ENCODE peak calls at places on chromosomes 3 and 15, in four cellular contexts. One of them, this sample, is unnamed.

GRCh38 chr3:54541369-54541768 is 386.5 kb downstream of the LRTM1 start:
- DNase-seq in fibroblast of lung: no peak
- DNase-seq in heart left ventricle: no peak
- DNase-seq in astrocyte of the spinal cord: no peak
- DNase-seq in this sample: no peak

GRCh38 chr15:41779662-41780157 is 5.4 kb downstream of the MAPKBP1 start:
- DNase-seq in heart left ventricle: no peak
- DNase-seq in fibroblast of lung: no peak
- DNase-seq in astrocyte of the spinal cord: no peak
- DNase-seq in this sample: no peak

GRCh38 chr15:92316586-92317295 is 76.9 kb upstream of the ST8SIA2 start:
- DNase-seq in fibroblast of lung: no peak
- DNase-seq in heart left ventricle: no peak
- DNase-seq in astrocyte of the spinal cord: no peak
- DNase-seq in this sample: no peak

GRCh38 chr15:60798821-60799220 is 319.9 kb upstream of the ICE2 start:
- DNase-seq in fibroblast of lung: peak; percentile 59
- DNase-seq in astrocyte of the spinal cord: peak; percentile 55
- DNase-seq in heart left ventricle: no peak
- DNase-seq in this sample: peak; percentile 80

GRCh38 chr3:72411102-72411501 is 437.1 kb downstream of the SHQ1 start:
- DNase-seq in astrocyte of the spinal cord: no peak
- DNase-seq in fibroblast of lung: peak; percentile 39
- DNase-seq in heart left ventricle: no peak
- DNase-seq in this sample: no peak

GRCh38 chr15:79030470-79030869 is 60.1 kb downstream of the RASGRF1 start:
- DNase-seq in fibroblast of lung: no peak
- DNase-seq in heart left ventricle: no peak
- DNase-seq in astrocyte of the spinal cord: no peak
- DNase-seq in this sample: no peak

GRCh38 chr3:113531826-113532697 is at the start of gene SIDT1:
- DNase-seq in fibroblast of lung: no peak
- DNase-seq in heart left ventricle: no peak
- DNase-seq in astrocyte of the spinal cord: peak; percentile 13
- DNase-seq in this sample: peak; percentile 35

GRCh38 chr15:58931985-58932384 is 1.5 kb downstream of the SLTM start:
- DNase-seq in astrocyte of the spinal cord: peak; percentile 50
- DNase-seq in heart left ventricle: no peak
- DNase-seq in fibroblast of lung: peak; percentile 81
- DNase-seq in this sample: peak; percentile 54

GRCh38 chr3:194773216-194773615 is 87.5 kb downstream of the FAM43A start:
- DNase-seq in heart left ventricle: no peak
- DNase-seq in astrocyte of the spinal cord: no peak
- DNase-seq in fibroblast of lung: peak; percentile 33
- DNase-seq in this sample: peak; percentile 54

GRCh38 chr15:66080791-66081475 is 172.6 kb downstream of the MEGF11 start:
- DNase-seq in fibroblast of lung: peak; percentile 47
- DNase-seq in astrocyte of the spinal cord: peak; percentile 50
- DNase-seq in heart left ventricle: no peak
- DNase-seq in this sample: peak; percentile 49

GRCh38 chr15:66089049-66089448 is 164.5 kb downstream of the MEGF11 start:
- DNase-seq in astrocyte of the spinal cord: no peak
- DNase-seq in heart left ventricle: peak; percentile 70
- DNase-seq in fibroblast of lung: no peak
- DNase-seq in this sample: no peak

GRCh38 chr15:66084704-66085103 is 168.8 kb downstream of the MEGF11 start:
- DNase-seq in astrocyte of the spinal cord: no peak
- DNase-seq in fibroblast of lung: no peak
- DNase-seq in heart left ventricle: no peak
- DNase-seq in this sample: no peak

GRCh38 chr15:66085128-66085527 is 168.4 kb downstream of the MEGF11 start:
- DNase-seq in astrocyte of the spinal cord: no peak
- DNase-seq in fibroblast of lung: no peak
- DNase-seq in heart left ventricle: no peak
- DNase-seq in this sample: peak; percentile 18
- TF ChIP-seq CTCF in astrocyte of the spinal cord: no peak
- TF ChIP-seq CTCF in fibroblast of lung: no peak
- TF ChIP-seq CTCF in heart left ventricle: no peak
- TF ChIP-seq CTCF in this sample: no peak

GRCh38 chr3:26750263-26750662 is 127.7 kb downstream of the LRRC3B start:
- DNase-seq in astrocyte of the spinal cord: no peak
- DNase-seq in fibroblast of lung: no peak
- DNase-seq in heart left ventricle: no peak
- DNase-seq in this sample: no peak
- TF ChIP-seq CTCF in astrocyte of the spinal cord: no peak
- TF ChIP-seq CTCF in fibroblast of lung: no peak
- TF ChIP-seq CTCF in heart left ventricle: no peak
- TF ChIP-seq CTCF in this sample: no peak

DNA sequence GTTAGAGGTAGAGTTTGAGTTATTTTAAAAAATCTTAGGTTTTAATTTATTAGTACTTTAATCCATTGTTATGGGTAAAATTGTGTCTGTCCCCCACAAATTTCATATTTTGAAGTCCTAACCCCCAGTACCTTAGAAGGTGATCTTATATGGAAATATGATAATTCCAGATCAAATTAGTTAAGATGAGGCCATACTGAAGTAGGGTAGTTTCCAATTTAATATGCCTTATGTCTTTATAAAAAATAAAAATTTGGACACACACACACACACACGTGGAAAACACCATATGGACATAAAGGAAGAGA is 18.6 kb upstream of the ADGRG7 start:
- DNase-seq in heart left ventricle: no peak
- DNase-seq in fibroblast of lung: no peak
- DNase-seq in astrocyte of the spinal cord: no peak
- DNase-seq in this sample: no peak
- TF ChIP-seq CTCF in heart left ventricle: no peak
- TF ChIP-seq CTCF in fibroblast of lung: no peak
- TF ChIP-seq CTCF in astrocyte of the spinal cord: no peak
- TF ChIP-seq CTCF in this sample: no peak

GRCh38 chr3:171160326-171160725 is 133.8 kb upstream of the SLC2A2 start:
- DNase-seq in astrocyte of the spinal cord: no peak
- DNase-seq in heart left ventricle: no peak
- DNase-seq in fibroblast of lung: no peak
- DNase-seq in this sample: peak; percentile 57

GRCh38 chr3:171165499-171165921 is 139.0 kb upstream of the SLC2A2 start:
- DNase-seq in heart left ventricle: no peak
- DNase-seq in fibroblast of lung: no peak
- DNase-seq in astrocyte of the spinal cord: no peak
- DNase-seq in this sample: no peak

GRCh38 chr3:171165986-171166385 is 139.5 kb upstream of the SLC2A2 start:
- DNase-seq in astrocyte of the spinal cord: no peak
- DNase-seq in fibroblast of lung: no peak
- DNase-seq in heart left ventricle: no peak
- DNase-seq in this sample: no peak

GRCh38 chr3:171163724-171164465 is 137.4 kb upstream of the SLC2A2 start:
- DNase-seq in astrocyte of the spinal cord: no peak
- DNase-seq in heart left ventricle: no peak
- DNase-seq in fibroblast of lung: no peak
- DNase-seq in this sample: no peak

GRCh38 chr3:171162986-171163723 is 136.6 kb upstream of the SLC2A2 start:
- DNase-seq in heart left ventricle: no peak
- DNase-seq in fibroblast of lung: no peak
- DNase-seq in astrocyte of the spinal cord: no peak
- DNase-seq in this sample: peak; percentile 46
- TF ChIP-seq CTCF in heart left ventricle: peak; percentile 42
- TF ChIP-seq CTCF in fibroblast of lung: peak; percentile 43
- TF ChIP-seq CTCF in astrocyte of the spinal cord: peak; percentile 53
- TF ChIP-seq CTCF in this sample: peak; percentile 51

DNA sequence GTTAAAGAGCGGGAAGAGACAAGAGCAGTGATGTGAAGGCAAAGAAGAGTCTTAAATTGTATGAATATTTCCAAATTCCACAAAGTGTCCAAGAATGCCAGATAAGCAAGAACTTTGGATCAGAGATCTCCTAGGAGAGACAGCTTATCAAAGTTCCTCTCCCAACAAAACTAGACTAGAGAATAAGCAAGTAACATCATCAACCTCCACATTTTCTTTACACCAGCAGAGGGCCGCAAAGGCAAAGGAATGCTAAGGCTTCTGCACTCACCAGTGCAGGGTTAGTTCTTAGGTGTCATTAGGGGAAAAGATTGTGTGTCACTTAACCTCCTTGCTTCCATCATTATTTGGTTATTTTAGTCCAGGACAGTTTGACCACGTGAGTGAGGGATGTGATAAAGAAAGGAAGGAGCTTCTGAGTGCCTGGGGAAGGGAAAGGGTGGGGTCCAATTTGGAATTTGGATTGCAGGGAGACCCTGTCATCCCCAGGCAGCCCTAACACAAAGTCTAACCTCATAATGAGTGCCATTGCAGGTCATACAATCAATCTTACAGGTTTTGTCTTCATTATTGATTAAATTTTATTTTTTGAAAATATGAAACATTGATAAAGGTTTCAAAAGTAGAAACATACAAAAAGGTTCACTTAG is 7.5 kb upstream of the CMTM6 start:
- DNase-seq in heart left ventricle: no peak
- DNase-seq in fibroblast of lung: peak; percentile 78
- DNase-seq in astrocyte of the spinal cord: peak; percentile 68
- DNase-seq in this sample: peak; percentile 80
- TF ChIP-seq CTCF in heart left ventricle: peak; percentile 78
- TF ChIP-seq CTCF in fibroblast of lung: peak; percentile 87
- TF ChIP-seq CTCF in astrocyte of the spinal cord: peak; percentile 65
- TF ChIP-seq CTCF in this sample: peak; percentile 78

GRCh38 chr15:88700716-88701115 is 61.9 kb downstream of the ISG20 start:
- DNase-seq in fibroblast of lung: no peak
- DNase-seq in heart left ventricle: no peak
- DNase-seq in astrocyte of the spinal cord: no peak
- DNase-seq in this sample: no peak

GRCh38 chr15:88699861-88700260 is 61.0 kb downstream of the ISG20 start:
- DNase-seq in heart left ventricle: no peak
- DNase-seq in fibroblast of lung: no peak
- DNase-seq in astrocyte of the spinal cord: no peak
- DNase-seq in this sample: no peak

GRCh38 chr15:88695595-88696186 is 56.9 kb downstream of the ISG20 start:
- DNase-seq in astrocyte of the spinal cord: no peak
- DNase-seq in heart left ventricle: no peak
- DNase-seq in fibroblast of lung: no peak
- DNase-seq in this sample: no peak

GRCh38 chr15:88695046-88695445 is 56.2 kb downstream of the ISG20 start:
- DNase-seq in astrocyte of the spinal cord: no peak
- DNase-seq in heart left ventricle: no peak
- DNase-seq in fibroblast of lung: no peak
- DNase-seq in this sample: no peak

GRCh38 chr15:88697276-88697675 is 58.5 kb downstream of the ISG20 start:
- DNase-seq in fibroblast of lung: no peak
- DNase-seq in heart left ventricle: no peak
- DNase-seq in astrocyte of the spinal cord: no peak
- DNase-seq in this sample: no peak
- TF ChIP-seq CTCF in fibroblast of lung: no peak
- TF ChIP-seq CTCF in heart left ventricle: no peak
- TF ChIP-seq CTCF in astrocyte of the spinal cord: no peak
- TF ChIP-seq CTCF in this sample: no peak

DNA sequence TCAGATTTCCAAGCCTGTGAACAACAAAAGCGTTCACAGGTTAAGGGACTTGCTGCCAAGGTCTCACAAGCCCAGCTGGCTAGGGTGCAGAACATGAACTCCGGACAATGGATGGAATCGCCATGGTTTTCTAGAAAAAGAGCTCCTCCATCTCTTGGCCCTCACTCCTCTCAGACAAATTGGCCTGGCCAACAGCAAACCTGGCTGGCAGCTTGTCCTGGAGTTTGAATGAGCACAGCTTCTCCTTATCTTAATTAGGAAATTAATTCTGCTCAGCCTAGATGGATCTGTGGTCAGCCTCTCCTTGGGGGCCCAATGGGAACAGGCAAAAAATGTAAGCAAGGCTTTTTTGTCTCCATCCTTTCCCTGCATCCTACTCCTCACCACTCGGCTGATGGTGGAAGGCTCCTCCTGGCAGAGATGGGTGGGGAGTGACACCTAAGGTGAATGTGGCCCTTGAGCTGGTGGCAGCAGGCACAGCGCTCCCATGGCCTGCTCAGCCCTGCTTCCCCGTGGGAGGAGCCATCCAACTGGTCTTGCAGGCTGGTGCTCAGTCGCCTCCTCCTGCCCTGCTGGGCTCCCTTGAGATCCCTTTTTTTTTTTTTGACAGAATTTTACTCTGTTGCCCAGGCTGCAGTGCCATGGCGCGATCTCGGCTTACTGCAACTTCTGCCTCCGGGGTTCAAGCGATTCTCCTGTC is 5.8 kb downstream of the KLHL25 start:
- DNase-seq in astrocyte of the spinal cord: no peak
- DNase-seq in heart left ventricle: no peak
- DNase-seq in fibroblast of lung: no peak
- DNase-seq in this sample: no peak
- TF ChIP-seq CTCF in astrocyte of the spinal cord: no peak
- TF ChIP-seq CTCF in heart left ventricle: no peak
- TF ChIP-seq CTCF in fibroblast of lung: no peak
- TF ChIP-seq CTCF in this sample: no peak

GRCh38 chr15:56249080-56249479 is 5.4 kb upstream of the RFX7 start:
- DNase-seq in fibroblast of lung: peak; percentile 68
- DNase-seq in astrocyte of the spinal cord: peak; percentile 63
- DNase-seq in heart left ventricle: no peak
- DNase-seq in this sample: peak; percentile 78
- TF ChIP-seq CTCF in fibroblast of lung: peak; percentile 35
- TF ChIP-seq CTCF in astrocyte of the spinal cord: peak; percentile 47
- TF ChIP-seq CTCF in heart left ventricle: peak; percentile 28
- TF ChIP-seq CTCF in this sample: peak; percentile 34

This sample was measured in MCF 10A.